ENCODE peak calls at places on chromosomes 13 and 19, in seven cellular contexts. R, E, I, H, P, T and V are unnamed samples.

GRCh38 chr13:96091932-96092253 is 2.0 kb downstream of the HS6ST3 start:
- DNase-seq in T (no peak), I (no peak), P (no peak), E (no peak), R (no peak), H (no peak), V (no peak)

GRCh38 chr19:12825259-12826131 is 8.9 kb downstream of the RTBDN start:
- DNase-seq in T (no peak), R (peak; percentile 54), E (no peak), P (no peak), I (no peak), H (peak; percentile 44), V (no peak)

GRCh38 chr19:281992-282391 is 9.2 kb downstream of the PLPP2 start:
- DNase-seq in H (no peak), I (no peak), P (no peak), E (no peak), T (no peak), R (no peak), V (no peak)

GRCh38 chr13:44311011-44311481 is 62.6 kb upstream of the SERP2 start:
- DNase-seq in R (no peak), H (peak; percentile 13), E (no peak), P (no peak), T (no peak), I (no peak), V (no peak)

GRCh38 chr19:43820098-43820860 is 6.8 kb upstream of the ZNF283 start:
- DNase-seq in E (no peak), I (no peak), R (no peak), T (no peak), P (peak; percentile 54), H (peak; percentile 78), V (no peak)

GRCh38 chr19:2424686-2425621 is 2.4 kb downstream of the TIMM13 start:
- DNase-seq in H (peak; percentile 92), R (peak; percentile 81), E (no peak), I (peak; percentile 90), P (peak; percentile 43), T (no peak), V (no peak)

GRCh38 chr13:78875792-78876580 is 217.0 kb upstream of the OBI1 start:
- DNase-seq in P (no peak), H (no peak), I (peak; percentile 60), R (no peak), E (peak; percentile 74), T (no peak), V (no peak)

GRCh38 chr13:90362718-90363117 is 984.8 kb upstream of the MIR17HG start:
- DNase-seq in P (no peak), I (no peak), R (no peak), H (no peak), E (no peak), T (no peak), V (no peak)

GRCh38 chr13:38308736-38309135 is 40.9 kb upstream of the UFM1 start:
- DNase-seq in R (peak; percentile 13), T (no peak), I (no peak), E (no peak), H (peak; percentile 89), P (no peak), V (no peak)

GRCh38 chr13:31201341-31202024 is 1.7 kb downstream of the B3GLCT start:
- DNase-seq in H (peak; percentile 88), I (no peak), P (no peak), R (no peak), T (no peak), E (peak; percentile 69), V (peak; percentile 35)

GRCh38 chr13:27425151-27425917 is 915 bp downstream of the GTF3A start:
- DNase-seq in I (no peak), E (no peak), H (peak; percentile 38), P (no peak), R (no peak), T (no peak), V (no peak)

GRCh38 chr19:10206226-10206873 is 11.6 kb upstream of the DNMT1 start:
- DNase-seq in R (peak; percentile 49), P (no peak), E (no peak), I (no peak), H (peak; percentile 69), T (no peak), V (no peak)

GRCh38 chr13:110535526-110535925 is 26.0 kb downstream of the RAB20 start:
- DNase-seq in E (no peak), I (peak; percentile 35), P (no peak), T (no peak), H (no peak), R (no peak), V (no peak)

GRCh38 chr19:49930483-49931011 is 1.2 kb upstream of the NUP62 start:
- DNase-seq in R (no peak), I (no peak), H (peak; percentile 56), P (peak; percentile 34), E (peak; percentile 60), T (no peak), V (no peak)

GRCh38 chr13:97367016-97367415 is 67.0 kb upstream of the RAP2A start:
- DNase-seq in R (no peak), P (no peak), E (no peak), H (peak; percentile 64), T (no peak), I (no peak), V (no peak)

GRCh38 chr19:51398096-51398704 is 7.8 kb upstream of the C19orf84 start:
- DNase-seq in H (peak; percentile 65), E (no peak), T (no peak), R (peak; percentile 29), I (no peak), P (no peak), V (no peak)

GRCh38 chr19:44576843-44577565 is 36.4 kb upstream of the IGSF23 start:
- DNase-seq in P (no peak), R (peak; percentile 84), H (peak; percentile 58), E (peak; percentile 57), I (no peak), T (no peak), V (no peak)

GRCh38 chr19:4471400-4472173 is 510 bp upstream of the HDGFL2 start:
- DNase-seq in P (peak; percentile 98), R (peak; percentile 99), I (peak; percentile 99), T (peak; percentile 96), E (peak; percentile 98), H (peak; percentile 100), V (peak; percentile 99)
- H3K4me3 ChIP-seq in P (peak overlapping the region; percentile 98), R (peak overlapping the region; percentile 5), I (peak overlapping the region; percentile 90), T (peak overlapping the region; percentile 86), E (peak overlapping the region; percentile 80), H (peak overlapping the region; percentile 94), V (peak overlapping the region; percentile 97)

GRCh38 chr13:112622375-112622774 is 34.4 kb upstream of the TUBGCP3 start:
- DNase-seq in E (no peak), H (no peak), I (no peak), P (no peak), T (no peak), R (no peak), V (no peak)
- H3K4me1 ChIP-seq in E (no peaks in the 10 kb centered on the region), H (no peaks in the 10 kb centered on the region), I (no peaks in the 10 kb centered on the region), P (no peaks in the 10 kb centered on the region), T (no peaks in the 10 kb centered on the region), R (no peaks in the 10 kb centered on the region), V (no peaks in the 10 kb centered on the region)

DNA sequence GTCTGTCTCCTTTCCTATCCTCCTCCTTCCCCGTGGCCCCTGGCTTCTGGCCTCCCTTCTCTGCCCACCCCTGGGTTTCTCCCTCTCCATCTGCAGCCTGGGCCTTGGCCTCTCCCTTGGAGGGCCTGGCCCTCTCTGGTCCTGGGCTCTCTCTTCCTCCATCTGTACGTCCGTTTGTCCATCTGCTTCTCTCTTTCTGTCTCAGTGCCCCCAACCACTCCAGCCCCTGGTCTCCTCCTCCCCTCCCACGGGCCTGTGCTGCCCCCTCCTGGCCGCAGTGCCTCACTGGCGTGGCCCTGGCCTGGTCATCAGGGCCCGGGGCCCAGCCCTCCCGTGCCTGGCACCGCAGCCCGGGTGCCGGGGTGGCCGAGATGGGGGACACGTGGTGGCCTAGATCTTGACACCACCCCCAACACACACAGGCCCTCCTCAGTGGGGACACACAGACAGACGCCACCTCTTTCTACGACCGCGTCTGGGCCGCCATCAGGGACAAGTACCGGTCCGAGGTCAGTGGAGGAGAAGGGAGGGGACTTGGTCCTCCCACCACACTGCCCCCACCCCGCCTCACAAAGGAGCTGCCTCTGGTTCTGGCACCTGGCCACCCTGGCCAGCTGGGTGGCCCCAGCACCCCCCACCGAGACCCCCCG is 11.3 kb downstream of the PRKCSH start:
- DNase-seq in R (peak; percentile 58), I (peak; percentile 84), H (peak; percentile 60), P (peak; percentile 56), T (no peak), E (no peak), V (no peak)
- H3K27ac ChIP-seq in R (no peak overlapping the region), I (no peak overlapping the region), H (no peak overlapping the region), P (no peak overlapping the region), T (no peak overlapping the region), E (no peak overlapping the region), V (no peak overlapping the region)

GRCh38 chr13:94433055-94433947 is 46.2 kb downstream of the DCT start:
- DNase-seq in H (no peak), I (no peak), R (peak; percentile 83), T (no peak), P (no peak), E (no peak), V (no peak)
- H3K4me3 ChIP-seq in H (no peak overlapping the region), I (no peak overlapping the region), R (no peak overlapping the region), T (no peak overlapping the region), P (peak overlapping the region; percentile 43), E (no peak overlapping the region), V (no peak overlapping the region)

DNA sequence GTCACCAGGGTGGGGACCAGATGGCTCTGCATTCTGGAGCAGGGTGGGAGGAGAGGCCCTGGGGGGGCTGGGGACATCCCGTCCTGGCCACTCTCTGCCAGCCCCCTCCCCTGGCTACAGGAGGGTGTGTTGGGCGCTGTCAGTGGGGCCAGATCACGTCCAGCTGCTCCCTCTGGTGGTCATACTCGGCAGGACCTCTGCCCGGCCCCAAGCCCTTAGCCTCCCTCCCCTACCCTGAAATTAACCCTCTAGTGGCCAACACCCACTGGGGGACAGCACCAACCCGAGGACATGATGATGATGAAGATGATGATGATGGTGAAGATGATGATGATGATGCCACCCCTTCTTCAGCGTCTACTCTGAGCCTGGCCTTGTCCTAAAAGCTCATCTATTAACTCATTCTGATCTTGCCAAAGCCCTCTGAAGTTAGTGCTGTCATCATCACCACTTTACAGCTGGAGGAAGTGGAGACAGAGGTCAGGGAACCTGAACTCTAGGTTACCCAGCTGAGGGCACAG is 590 bp upstream of the LGI4 start:
- DNase-seq in R (peak; percentile 88), P (peak; percentile 84), E (peak; percentile 82), I (peak; percentile 85), H (peak; percentile 67), T (peak; percentile 82), V (peak; percentile 78)
- H3K4me1 ChIP-seq in R (peaks cover 40% of the 10 kb centered on the region), P (peaks cover 51% of the 10 kb centered on the region), E (peaks cover 26% of the 10 kb centered on the region), I (peaks cover 3% of the 10 kb centered on the region), H (peaks cover 13% of the 10 kb centered on the region), T (peaks cover 31% of the 10 kb centered on the region), V (no peaks in the 10 kb centered on the region)

DNA sequence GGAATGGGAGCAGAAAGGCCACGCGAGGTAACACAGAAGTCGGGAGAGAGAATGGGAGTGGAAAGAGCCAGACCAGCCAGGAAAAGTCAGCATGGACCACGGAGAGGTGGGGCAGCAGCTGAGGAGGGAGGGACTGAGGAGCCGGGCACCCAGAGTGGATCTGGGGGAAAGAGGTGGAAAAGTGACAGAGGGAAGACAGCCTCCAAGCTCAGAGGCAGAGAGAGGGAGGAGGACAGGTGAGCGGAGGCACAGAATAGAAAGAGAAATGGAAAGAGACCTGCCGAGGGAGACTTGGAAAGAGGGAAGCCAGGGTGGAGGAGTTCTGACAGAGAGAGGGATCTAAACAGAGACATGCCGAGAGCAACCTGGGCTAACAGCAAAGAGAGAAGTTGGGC is 1.6 kb downstream of the GRIK5 start:
- DNase-seq in T (no peak), R (no peak), P (no peak), I (no peak), E (no peak), H (no peak), V (no peak)
- H3K27ac ChIP-seq in T (peak overlapping the region; percentile 76), R (no peak overlapping the region), P (no peak overlapping the region), I (no peak overlapping the region), E (no peak overlapping the region), H (no peak overlapping the region), V (peak overlapping the region; percentile 74)